ENCODE peak calls at places on chromosomes 6 and 20, in six cellular contexts. M is Ammon's horn, N is NCI-H2081, L is NCI-H446 treated with DMSO at 0.1 percent for 48 hours, T is mammary epithelial cell, B is NCI-H1417 treated with DMSO at 0.1 percent for 48 hours. C is an unnamed sample.

GRCh38 chr6:23419046-23419445 is 707.0 kb upstream of the NRSN1 start:
- DNase-seq in L (no peak), M (no peak), T (no peak), N (no peak), B (no peak), C (no peak)

GRCh38 chr6:53192590-53193232 is 44.1 kb upstream of the GCM1 start:
- DNase-seq in B (no peak), N (no peak), L (peak), T (no peak), M (peak), C (peak)

GRCh38 chr6:113457156-113457555 is 400.0 kb upstream of the MARCKS start:
- DNase-seq in M (no peak), B (no peak), T (no peak), L (no peak), N (no peak), C (no peak)

GRCh38 chr20:58598271-58599015 is 52.6 kb upstream of the STX16 start:
- DNase-seq in N (no peak), T (no peak), L (no peak), B (no peak), M (no peak), C (no peak)

GRCh38 chr6:3289664-3290055 is 30.9 kb downstream of the PSMG4 start:
- DNase-seq in M (no peak), N (no peak), T (no peak), B (no peak), L (no peak), C (no peak)

GRCh38 chr20:12404941-12405340 is 487.2 kb downstream of the BTBD3 start:
- DNase-seq in T (no peak), N (no peak), L (no peak), B (no peak), M (no peak), C (no peak)

GRCh38 chr20:56762829-56763228 is 133.7 kb downstream of the TFAP2C start:
- DNase-seq in M (no peak), N (no peak), L (no peak), T (peak), B (no peak), C (no peak)

GRCh38 chr20:17859002-17859615 is 109.5 kb downstream of the SNX5 start:
- DNase-seq in B (no peak), T (no peak), N (no peak), L (no peak), M (no peak), C (peak)

GRCh38 chr20:47929368-47930115 is 144.3 kb upstream of the SULF2 start:
- DNase-seq in N (no peak), L (peak), M (no peak), B (no peak), T (peak), C (no peak)

GRCh38 chr6:167993169-167993568 is 4.3 kb upstream of the KIF25 start:
- DNase-seq in T (no peak), L (no peak), N (no peak), M (no peak), B (no peak), C (no peak)

GRCh38 chr20:64160118-64160517 is 4.1 kb upstream of the MYT1 start:
- DNase-seq in L (no peak), M (no peak), N (no peak), B (no peak), T (no peak), C (no peak)

GRCh38 chr6:139344186-139344963 is 30.1 kb downstream of the CITED2 start:
- DNase-seq in N (no peak), T (no peak), B (no peak), L (no peak), M (no peak), C (no peak)

GRCh38 chr6:98653171-98653570 is 181.2 kb upstream of the POU3F2 start:
- DNase-seq in L (no peak), M (no peak), T (peak), B (no peak), N (no peak), C (no peak)

GRCh38 chr20:19883501-19883900 is 125.4 kb downstream of the RIN2 start:
- DNase-seq in B (no peak), N (no peak), M (no peak), T (no peak), L (no peak), C (no peak)

C was measured in DMS153.